ENCODE peak calls at places on chromosomes 1 and 21, in six cellular contexts. F is posterior cingulate gyrus, E is HL-60, K is H4, Z is adrenal gland, D is cerebellum. O is an unnamed sample.

GRCh38 chr1:27455166-27455811 is 34.7 kb downstream of the WASF2 start:
- DNase-seq in F (no peak), E (no peak), K (no peak), Z (no peak), D (no peak), O (no peak)

GRCh38 chr1:7454895-7455784 is 316.0 kb upstream of the VAMP3 start:
- DNase-seq in F (peak; percentile 90), E (no peak), K (no peak), Z (no peak), D (peak; percentile 64), O (no peak)

GRCh38 chr1:180482425-180483275 is 19.7 kb downstream of the ACBD6 start:
- DNase-seq in F (no peak), E (no peak), K (peak; percentile 45), Z (no peak), D (peak; percentile 40), O (no peak)

GRCh38 chr1:109761227-109762038 is 2.3 kb downstream of the EPS8L3 start:
- DNase-seq in F (peak; percentile 31), E (no peak), K (no peak), Z (peak; percentile 32), D (peak; percentile 81), O (no peak)

GRCh38 chr1:213303286-213303685 is 252.2 kb downstream of the RPS6KC1 start:
- DNase-seq in F (no peak), E (no peak), K (no peak), Z (no peak), D (no peak), O (no peak)

GRCh38 chr1:112083487-112083886 is 94.0 kb upstream of the KCND3 start:
- DNase-seq in F (no peak), E (no peak), K (no peak), Z (no peak), D (no peak), O (peak; percentile 21)

GRCh38 chr21:36150192-36150711 is 6.4 kb upstream of the DOP1B start:
- DNase-seq in F (peak; percentile 79), E (no peak), K (peak; percentile 44), Z (no peak), D (no peak), O (no peak)

GRCh38 chr1:52927219-52928082 is at the start of gene SCP2:
- DNase-seq in F (peak; percentile 96), E (peak; percentile 35), K (no peak), Z (peak; percentile 87), D (peak; percentile 91), O (peak; percentile 19)

GRCh38 chr1:51945591-51945990 is 44.9 kb downstream of the RAB3B start:
- DNase-seq in F (no peak), E (no peak), K (no peak), Z (no peak), D (no peak), O (no peak)

GRCh38 chr1:59750612-59751395 is 63.9 kb upstream of the HOOK1 start:
- DNase-seq in F (no peak), E (no peak), K (peak; percentile 70), Z (peak; percentile 71), D (no peak), O (no peak)

GRCh38 chr1:34500451-34500850 is 254.4 kb upstream of the GJB5 start:
- DNase-seq in F (no peak), E (no peak), K (no peak), Z (peak; percentile 25), D (no peak), O (no peak)

GRCh38 chr1:32761253-32761877 is 55.8 kb downstream of the YARS1 start:
- DNase-seq in F (no peak), E (no peak), K (peak; percentile 62), Z (peak; percentile 93), D (no peak), O (no peak)

GRCh38 chr1:156884560-156884959 is 9.0 kb upstream of the PEAR1 start:
- DNase-seq in F (no peak), E (no peak), K (no peak), Z (no peak), D (no peak), O (no peak)

GRCh38 chr1:114549137-114549536 is 32.3 kb downstream of the BCAS2 start:
- DNase-seq in F (no peak), E (peak; percentile 43), K (no peak), Z (no peak), D (no peak), O (no peak)

GRCh38 chr1:227318003-227318851 is at the start of gene CDC42BPA:
- DNase-seq in F (peak; percentile 95), E (peak; percentile 17), K (peak; percentile 84), Z (peak; percentile 85), D (peak; percentile 82), O (peak; percentile 52)

GRCh38 chr1:88327391-88328267 is 356.4 kb upstream of the PKN2 start:
- DNase-seq in F (no peak), E (no peak), K (peak; percentile 77), Z (peak; percentile 28), D (no peak), O (peak; percentile 18)

GRCh38 chr1:206674745-206675175 is 9.9 kb upstream of the MAPKAPK2 start:
- DNase-seq in F (no peak), E (no peak), K (peak; percentile 97), Z (no peak), D (no peak), O (no peak)

GRCh38 chr1:23370744-23371710 is 1.4 kb upstream of the ZNF436 start:
- DNase-seq in F (no peak), E (no peak), K (no peak), Z (no peak), D (no peak), O (no peak)

GRCh38 chr1:59738591-59739015 is 76.1 kb upstream of the HOOK1 start:
- DNase-seq in F (no peak), E (no peak), K (no peak), Z (peak; percentile 47), D (no peak), O (no peak)

GRCh38 chr1:170095976-170096725 is 21.7 kb upstream of the KIFAP3 start:
- DNase-seq in F (no peak), E (no peak), K (no peak), Z (no peak), D (no peak), O (no peak)

GRCh38 chr1:40820911-40821693 is 37.5 kb downstream of the KCNQ4 start:
- DNase-seq in F (no peak), E (no peak), K (no peak), Z (no peak), D (no peak), O (no peak)

GRCh38 chr1:174874337-174875053 is 125.3 kb upstream of the CACYBP start:
- DNase-seq in F (no peak), E (no peak), K (no peak), Z (no peak), D (no peak), O (no peak)

GRCh38 chr1:204821476-204821875 is 49.2 kb upstream of the NFASC start:
- DNase-seq in F (no peak), E (no peak), K (no peak), Z (no peak), D (no peak), O (no peak)

GRCh38 chr21:34835526-34835925 is 166.7 kb downstream of the CLIC6 start:
- DNase-seq in F (no peak), E (peak; percentile 65), K (peak; percentile 50), Z (peak; percentile 73), D (no peak), O (no peak)

GRCh38 chr1:36654586-36654985 is 171.9 kb upstream of the CSF3R start:
- DNase-seq in F (no peak), E (no peak), K (no peak), Z (no peak), D (no peak), O (no peak)

O was measured in LNCaP clone FGC.